ENCODE peak calls at places on chromosomes 3 and 15, in six cellular contexts. Y is DND-41, G is suprapubic skin, R is GM12865, I is fibroblast of villous mesenchyme, F is retinal pigment epithelial cell. Z is an unnamed sample.

GRCh38 chr3:133880287-133880686 is 15.4 kb downstream of the RAB6B start:
- DNase-seq in F (no peak), G (no peak), R (peak; percentile 56), I (no peak), Y (no peak), Z (no peak)

GRCh38 chr15:94236638-94237037 is 5.3 kb downstream of the MCTP2 start:
- DNase-seq in I (no peak), G (no peak), F (no peak), Y (no peak), R (no peak), Z (no peak)

GRCh38 chr15:74800559-74801094 is 12.0 kb upstream of the LMAN1L start:
- DNase-seq in R (no peak), Y (no peak), G (no peak), I (no peak), F (no peak), Z (no peak)

GRCh38 chr3:71903141-71903540 is 118.2 kb upstream of the PROK2 start:
- DNase-seq in G (no peak), R (no peak), I (no peak), Y (no peak), F (no peak), Z (no peak)

GRCh38 chr3:129663045-129663446 is 56.6 kb upstream of the PLXND1 start:
- DNase-seq in I (no peak), G (no peak), Y (no peak), R (no peak), F (no peak), Z (no peak)

GRCh38 chr15:86620636-86621349 is 541.1 kb downstream of the AGBL1 start:
- DNase-seq in G (no peak), I (no peak), Y (no peak), R (no peak), F (peak; percentile 75), Z (no peak)

GRCh38 chr3:69425249-69425648 is 39.4 kb upstream of the FRMD4B start:
- DNase-seq in G (no peak), R (peak; percentile 72), F (no peak), Y (peak; percentile 62), I (peak; percentile 40), Z (peak; percentile 41)

GRCh38 chr3:178900244-178900643 is 171.4 kb downstream of the ZMAT3 start:
- DNase-seq in I (no peak), G (no peak), F (no peak), Y (no peak), R (no peak), Z (no peak)

GRCh38 chr3:34676431-34676830 is 878.0 kb downstream of the PDCD6IP start:
- DNase-seq in Y (no peak), G (no peak), I (no peak), R (no peak), F (no peak), Z (no peak)

GRCh38 chr3:171874251-171874679 is 31.1 kb downstream of the TMEM212 start:
- DNase-seq in G (no peak), F (peak; percentile 92), R (no peak), I (peak; percentile 98), Y (no peak), Z (no peak)
- H3K4me3 ChIP-seq in G (no peak overlapping the region), F (no peak overlapping the region), R (no peak overlapping the region), I (no peak overlapping the region), Y (no peak overlapping the region), Z (no peak overlapping the region)

GRCh38 chr15:30921106-30921505 is 17.4 kb downstream of the FAN1 start:
- DNase-seq in F (no peak), G (no peak), R (no peak), Y (no peak), I (no peak), Z (no peak)

GRCh38 chr15:30924353-30924752 is 20.6 kb downstream of the FAN1 start:
- DNase-seq in I (peak; percentile 71), F (no peak), G (no peak), R (no peak), Y (no peak), Z (no peak)

GRCh38 chr15:30921781-30922371 is 18.2 kb downstream of the FAN1 start:
- DNase-seq in Y (no peak), R (no peak), I (no peak), F (peak; percentile 64), G (no peak), Z (no peak)

GRCh38 chr15:30923429-30923828 is 19.7 kb downstream of the FAN1 start:
- DNase-seq in R (no peak), Y (no peak), I (no peak), F (no peak), G (no peak), Z (no peak)

DNA sequence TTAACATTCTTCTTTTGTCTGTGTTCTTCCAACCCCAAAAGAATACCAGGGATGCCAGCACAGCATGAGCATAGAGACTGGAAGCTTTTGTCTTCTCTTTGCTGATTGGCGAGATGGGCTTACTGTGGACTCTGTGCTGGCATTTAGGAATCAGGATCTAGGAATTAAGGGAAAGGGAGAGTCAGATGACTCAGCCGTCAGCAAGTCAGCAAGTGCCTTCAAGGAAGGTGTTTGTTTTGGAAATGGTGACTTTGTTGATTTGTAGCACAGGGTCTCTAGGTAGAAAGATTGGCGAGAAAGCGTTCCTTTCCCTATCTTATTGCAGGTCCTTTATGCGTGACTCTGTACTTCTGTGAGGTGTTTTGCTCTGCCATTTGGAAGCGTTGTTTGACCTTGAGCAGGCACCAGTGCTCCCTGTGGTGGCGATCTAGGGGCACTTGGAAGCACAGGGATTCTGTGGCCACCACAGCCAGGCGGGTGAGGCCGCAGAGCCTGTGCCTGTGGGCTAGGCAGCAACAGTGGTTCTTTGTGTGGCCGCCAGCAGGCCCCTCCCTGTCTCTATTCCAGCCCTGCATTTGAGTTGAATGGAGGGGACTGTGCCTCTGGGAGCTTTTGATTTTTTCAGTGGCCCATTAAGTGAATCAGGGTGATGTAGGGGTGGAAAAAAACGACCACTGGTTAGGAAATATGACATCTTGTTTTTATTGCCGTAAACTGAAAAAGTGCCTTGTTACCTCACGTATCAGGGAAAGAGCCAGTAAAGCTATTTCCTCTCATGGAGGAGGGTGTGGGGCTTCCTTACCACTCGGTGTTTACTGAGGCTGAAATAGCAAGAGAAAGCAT is 19.0 kb downstream of the FAN1 start:
- DNase-seq in F (peak; percentile 79), I (peak; percentile 30), R (no peak), G (no peak), Y (no peak), Z (no peak)
- H3K4me3 ChIP-seq in F (no peak overlapping the region), I (no peak overlapping the region), R (no peak overlapping the region), G (no peak overlapping the region), Y (no peak overlapping the region), Z (no peak overlapping the region)

DNA sequence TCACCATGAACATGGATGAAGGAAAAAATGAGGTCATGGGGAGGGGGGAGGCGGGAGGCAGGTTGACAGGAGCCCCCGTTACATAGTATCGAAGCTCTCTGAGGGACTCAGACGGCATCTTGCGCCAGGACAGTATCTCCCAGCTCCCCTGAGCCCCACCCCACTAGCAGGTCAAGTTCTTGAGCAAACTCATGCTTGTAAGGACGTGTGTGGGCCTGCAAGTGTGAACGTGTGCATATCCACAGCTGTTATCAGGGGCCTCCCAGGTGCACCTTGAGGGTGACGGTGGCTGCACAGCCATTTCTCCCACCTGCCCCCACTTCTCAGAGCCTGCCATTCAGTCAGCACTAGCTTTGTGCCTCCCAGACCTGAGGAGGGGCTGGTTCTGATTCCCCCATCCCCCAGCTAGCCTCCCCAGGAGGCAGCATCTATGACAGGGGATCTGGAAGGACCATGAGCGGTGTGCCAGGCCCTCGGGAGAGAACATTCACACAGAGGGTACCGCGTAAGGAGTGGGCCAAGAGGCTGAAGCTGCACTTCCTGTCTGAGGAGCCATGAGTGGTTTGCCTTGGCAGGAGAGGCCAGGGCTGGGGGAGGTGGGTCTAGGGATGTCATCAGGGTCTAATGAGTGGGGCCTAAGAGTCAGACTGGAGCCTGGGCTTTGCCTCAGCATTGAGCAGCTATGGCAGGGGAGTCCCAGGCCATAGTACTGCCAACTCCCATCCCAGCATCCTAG is 2.9 kb downstream of the SEMA3F start:
- DNase-seq in R (no peak), G (no peak), F (no peak), I (no peak), Y (peak; percentile 16), Z (no peak)
- H3K4me3 ChIP-seq in R (no peak overlapping the region), G (peak overlapping the region; percentile 64), F (no peak overlapping the region), I (no peak overlapping the region), Y (no peak overlapping the region), Z (no peak overlapping the region)

DNA sequence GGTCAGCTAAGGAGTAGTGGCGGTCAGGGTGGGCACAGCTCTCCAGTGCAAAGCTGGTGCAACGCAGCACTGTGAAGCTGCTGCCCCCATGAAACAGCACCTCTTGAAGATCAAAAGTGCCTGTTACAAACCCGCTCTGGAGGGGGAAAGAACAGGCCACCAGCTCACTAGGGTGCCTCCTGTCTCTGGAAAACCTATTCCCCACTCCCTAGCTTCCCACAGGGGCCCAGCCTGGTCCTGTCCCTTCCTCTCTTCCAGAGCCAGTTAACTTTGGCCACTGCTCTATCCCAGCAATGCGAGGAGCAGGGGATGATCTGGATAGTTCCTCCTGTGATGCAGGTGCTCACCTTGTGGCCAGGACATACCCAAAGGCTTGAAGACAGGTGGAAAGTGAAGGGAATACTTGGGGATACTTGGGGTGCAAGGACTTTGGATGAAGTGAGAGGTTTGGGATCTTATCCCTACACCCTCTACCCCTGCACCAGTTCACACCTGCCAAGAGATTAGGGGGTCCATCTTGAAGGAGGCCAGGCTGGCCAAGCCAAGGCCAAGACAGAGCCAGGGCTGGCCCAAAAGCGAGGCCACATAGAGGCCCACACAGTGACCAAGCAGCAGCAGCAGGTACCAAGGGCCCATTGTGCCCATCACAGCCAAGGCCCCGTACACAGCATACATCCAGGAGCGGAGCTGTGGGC is 4.2 kb downstream of the HHATL start:
- DNase-seq in Y (no peak), R (no peak), G (no peak), F (no peak), I (no peak), Z (no peak)
- H3K4me3 ChIP-seq in Y (no peak overlapping the region), R (no peak overlapping the region), G (no peak overlapping the region), F (no peak overlapping the region), I (no peak overlapping the region), Z (no peak overlapping the region)

GRCh38 chr3:124999897-125000296 is 55.9 kb downstream of the HEG1 start:
- DNase-seq in F (no peak), R (no peak), Y (no peak), G (no peak), I (no peak), Z (no peak)
- H3K4me3 ChIP-seq in F (no peak overlapping the region), R (no peak overlapping the region), Y (no peak overlapping the region), G (no peak overlapping the region), I (no peak overlapping the region), Z (no peak overlapping the region)

GRCh38 chr3:78974181-78974770 is 793.5 kb downstream of the ROBO1 start:
- DNase-seq in Y (no peak), R (no peak), I (no peak), G (no peak), F (no peak), Z (no peak)
- H3K4me3 ChIP-seq in Y (no peak overlapping the region), R (peak overlapping the region; percentile 7), I (no peak overlapping the region), G (no peak overlapping the region), F (no peak overlapping the region), Z (no peak overlapping the region)

GRCh38 chr15:69593981-69594966 is 141.7 kb downstream of the RPLP1 start:
- DNase-seq in Y (no peak), R (no peak), G (peak; percentile 58), F (no peak), I (no peak), Z (no peak)
- H3K4me3 ChIP-seq in Y (no peak overlapping the region), R (no peak overlapping the region), G (no peak overlapping the region), F (no peak overlapping the region), I (no peak overlapping the region), Z (no peak overlapping the region)

GRCh38 chr3:48269592-48269991 is 28.7 kb downstream of the ZNF589 start:
- DNase-seq in I (no peak), G (no peak), F (no peak), Y (no peak), R (no peak), Z (no peak)
- H3K4me3 ChIP-seq in I (no peak overlapping the region), G (no peak overlapping the region), F (no peak overlapping the region), Y (no peak overlapping the region), R (no peak overlapping the region), Z (no peak overlapping the region)